ENCODE peak calls at places on chromosome 20, in four cellular contexts. R is PC-9, U is Karpas-422, O is hepatocyte. P is an unnamed sample. For H3K4me1 and H4K20me1, the result is how much of the 10 kb centered on the place peaks cover.

GRCh38 chr20:7841967-7842301 is 98.3 kb downstream of the HAO1 start:
- DNase-seq in R (no peak), U (no peak), O (peak), P (peak)

GRCh38 chr20:23622839-23623343 is 14.9 kb downstream of the CST3 start:
- DNase-seq in O (peak), U (no peak), R (peak), P (peak)

GRCh38 chr20:54184920-54185626 is 11.3 kb upstream of the CYP24A1 start:
- DNase-seq in O (no peak), R (no peak), U (no peak), P (no peak)

GRCh38 chr20:52001999-52002666 is 189.4 kb downstream of the ZFP64 start:
- DNase-seq in O (peak), U (no peak), R (peak), P (no peak)

GRCh38 chr20:25269833-25270170 is 21.9 kb downstream of the PYGB start:
- DNase-seq in O (no peak), U (no peak), R (no peak), P (peak)

GRCh38 chr20:52267418-52267817 is 75.8 kb upstream of the ZFP64 start:
- DNase-seq in U (no peak), O (no peak), R (no peak), P (no peak)

GRCh38 chr20:52746190-52746589 is 226.0 kb upstream of the TSHZ2 start:
- DNase-seq in O (no peak), U (no peak), R (no peak), P (no peak)

GRCh38 chr20:24118781-24119175 is 130.2 kb upstream of the GGTLC1 start:
- DNase-seq in O (no peak), U (no peak), R (peak), P (no peak)

GRCh38 chr20:24662756-24663399 is 193.4 kb downstream of the SYNDIG1 start:
- DNase-seq in O (no peak), U (no peak), R (no peak), P (peak)

GRCh38 chr20:16526433-16527380 is 46.5 kb downstream of the KIF16B start:
- DNase-seq in R (no peak), O (no peak), U (no peak), P (no peak)

GRCh38 chr20:21266191-21266536 is 37.0 kb upstream of the XRN2 start:
- DNase-seq in U (no peak), R (no peak), O (no peak), P (no peak)

GRCh38 chr20:38293490-38294333 is 10.2 kb upstream of the BPI start:
- DNase-seq in R (no peak), U (no peak), O (no peak), P (peak)

GRCh38 chr20:8355453-8355852 is 223.4 kb downstream of the PLCB1 start:
- DNase-seq in U (no peak), O (no peak), R (no peak), P (no peak)

GRCh38 chr20:54766483-54766882 is 291.1 kb downstream of the DOK5 start:
- DNase-seq in O (no peak), U (no peak), R (no peak), P (no peak)

GRCh38 chr20:38181207-38181693 is 16.2 kb upstream of the TGM2 start:
- DNase-seq in R (peak), U (no peak), O (no peak), P (no peak)

GRCh38 chr20:57150559-57150958 is 115.9 kb downstream of the BMP7 start:
- DNase-seq in R (no peak), U (no peak), O (no peak), P (no peak)

GRCh38 chr20:3864518-3864917 is 17.9 kb downstream of the MAVS start:
- DNase-seq in U (no peak), R (no peak), O (no peak), P (peak)

GRCh38 chr20:29497261-29497671 is 1760.2 kb upstream of the DEFB115 start:
- DNase-seq in R (peak), U (no peak), O (no peak), P (peak)

GRCh38 chr20:11982958-11983470 is 65.3 kb downstream of the BTBD3 start:
- DNase-seq in O (no peak), U (no peak), R (no peak), P (no peak)

GRCh38 chr20:11447371-11448100 is 470.2 kb upstream of the BTBD3 start:
- DNase-seq in R (no peak), O (no peak), U (no peak), P (no peak)

GRCh38 chr20:6164421-6165341 is 41.9 kb upstream of the FERMT1 start:
- DNase-seq in R (peak), O (no peak), U (no peak), P (no peak)

GRCh38 chr20:34715384-34715783 is 11.2 kb downstream of the TP53INP2 start:
- DNase-seq in U (no peak), R (no peak), O (no peak), P (no peak)

DNA sequence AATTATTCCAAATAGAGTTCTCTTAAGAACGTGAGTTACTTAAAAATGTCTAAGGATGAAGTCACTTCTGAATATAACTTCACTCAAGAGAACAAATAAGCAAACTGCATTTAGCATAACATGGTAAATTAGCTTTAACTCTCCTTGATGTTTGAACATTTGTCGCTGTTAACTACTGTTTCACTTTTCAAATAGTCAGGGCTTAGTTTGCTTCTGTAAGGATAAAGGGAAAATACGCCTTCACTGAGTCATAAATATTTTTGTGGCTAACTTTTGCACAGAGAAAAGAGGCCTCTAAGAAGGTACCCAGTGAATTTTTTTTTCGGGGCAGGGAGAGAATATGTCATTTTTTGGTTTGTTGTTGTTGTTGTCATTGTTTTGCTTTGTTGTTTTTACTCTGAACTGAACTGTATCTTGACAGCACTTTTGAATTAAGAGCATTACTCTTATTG is 8.1 kb downstream of the PTPN1 start:
- DNase-seq in O (no peak), U (no peak), R (no peak), P (no peak)
- H3K4me2 ChIP-seq in O (peak), U (no peak), R (no peak), P (peak)

GRCh38 chr20:1391640-1392442 is 1.0 kb downstream of the FKBP1A start:
- DNase-seq in U (peak), O (peak), R (no peak), P (peak)

GRCh38 chr20:1392693-1393506 is at the start of gene FKBP1A:
- DNase-seq in O (peak), R (peak), U (peak), P (peak)

GRCh38 chr20:1393507-1393882 is 641 bp upstream of the FKBP1A start:
- DNase-seq in U (no peak), R (no peak), O (no peak), P (no peak)

GRCh38 chr20:1390552-1391403 is 2.1 kb downstream of the FKBP1A start:
- DNase-seq in U (peak), R (no peak), O (no peak), P (no peak)

GRCh38 chr20:1392443-1392692 is 486 bp downstream of the FKBP1A start:
- DNase-seq in O (no peak), R (no peak), U (peak), P (no peak)
- H3K4me1 ChIP-seq in O (under half), R (half or more), U (under half), P (under half)

GRCh38 chr20:62150236-62150575 is 6.6 kb downstream of the SS18L1 start:
- DNase-seq in U (no peak), R (no peak), O (no peak), P (peak)

GRCh38 chr20:62148908-62149314 is 5.3 kb downstream of the SS18L1 start:
- DNase-seq in O (no peak), U (no peak), R (no peak), P (peak)

GRCh38 chr20:62151835-62152364 is 8.3 kb downstream of the SS18L1 start:
- DNase-seq in O (no peak), R (no peak), U (no peak), P (peak)

GRCh38 chr20:62149532-62150235 is 6.1 kb downstream of the SS18L1 start:
- DNase-seq in O (no peak), U (no peak), R (no peak), P (peak)

GRCh38 chr20:62151225-62151624 is 7.7 kb downstream of the SS18L1 start:
- DNase-seq in U (no peak), R (no peak), O (no peak), P (peak)
- H4K20me1 ChIP-seq in U (half or more), R (half or more), O (half or more), P (half or more)

DNA sequence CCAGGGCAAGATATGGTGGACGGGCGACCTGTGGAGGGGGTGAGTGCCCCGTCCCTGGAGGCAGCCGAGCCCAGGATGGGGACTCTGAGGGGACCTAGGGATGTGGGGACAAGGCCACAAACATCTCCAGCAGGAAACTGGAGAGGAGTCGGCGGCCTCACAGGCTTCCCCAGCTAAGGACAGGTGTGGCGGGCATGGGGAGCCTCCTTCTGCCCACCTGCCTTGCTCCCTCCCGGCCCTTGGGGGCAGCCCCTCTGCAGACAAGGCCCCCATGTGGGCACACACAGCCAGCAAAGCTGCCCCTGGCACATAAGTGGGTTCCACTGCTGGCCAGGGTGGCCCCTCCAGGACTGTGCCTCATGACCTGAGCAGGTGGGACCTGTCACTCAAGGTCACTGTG is 4.6 kb downstream of the CHRNA4 start:
- DNase-seq in U (no peak), R (no peak), O (no peak), P (no peak)
- H3K4me2 ChIP-seq in U (no peak), R (no peak), O (no peak), P (no peak)

DNA sequence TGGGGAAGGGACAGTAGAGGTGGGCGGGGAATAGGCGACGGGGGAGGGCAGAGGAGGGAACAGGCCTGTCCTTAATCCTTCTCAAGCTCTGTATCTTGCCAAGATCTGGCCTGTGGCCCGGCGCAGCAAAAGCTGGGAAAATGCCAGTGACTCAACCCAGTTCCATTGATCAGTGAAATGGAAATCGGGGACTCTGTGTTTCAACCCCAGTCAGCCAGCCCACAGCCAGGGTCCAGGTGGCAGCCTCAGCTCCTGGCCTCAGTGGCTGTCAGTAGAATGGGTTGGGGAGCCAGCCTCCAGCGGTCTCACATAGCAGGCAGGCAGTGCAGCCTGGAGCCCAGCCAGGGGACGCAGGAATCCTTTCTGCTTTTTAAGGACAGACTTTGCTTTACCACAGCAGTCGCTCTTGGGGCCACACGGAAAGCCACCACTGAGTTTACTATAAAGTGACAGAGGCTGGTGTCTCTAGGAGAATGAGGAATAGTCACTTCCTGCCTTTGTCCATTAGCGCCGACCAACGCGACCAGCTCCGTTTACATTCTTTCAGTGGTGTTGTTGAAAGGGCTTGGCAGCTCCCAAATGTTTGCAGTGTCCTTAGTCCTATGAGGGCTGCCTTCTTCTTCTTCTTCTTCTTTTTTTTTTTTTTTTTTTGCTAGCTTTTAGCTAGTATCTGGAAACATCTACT is 128.1 kb downstream of the RIN2 start:
- DNase-seq in U (no peak), R (peak), O (peak), P (no peak)
- H3K4me1 ChIP-seq in U (under half), R (half or more), O (half or more), P (under half)

DNA sequence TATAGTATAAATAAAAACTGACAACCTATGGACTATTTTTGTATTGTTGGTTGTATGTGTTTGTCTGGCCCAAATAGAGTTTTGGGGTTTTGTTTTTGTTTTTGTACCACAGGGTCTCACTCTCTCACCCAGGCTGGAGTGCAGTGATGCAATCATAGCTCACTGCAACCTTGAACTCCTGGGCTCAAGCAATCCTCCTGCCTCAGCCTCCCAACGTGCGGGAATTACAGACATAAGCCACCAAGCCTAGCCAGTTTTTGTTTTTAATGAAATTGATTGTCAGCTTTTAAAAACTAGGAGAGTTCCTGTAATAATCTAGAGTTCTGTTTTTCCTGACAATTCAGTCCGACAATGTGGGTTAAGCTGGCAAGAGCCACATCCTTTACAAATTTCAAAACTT is 98.7 kb downstream of the ZMYND8 start:
- DNase-seq in O (no peak), R (no peak), U (no peak), P (no peak)
- H4K20me1 ChIP-seq in O (under half), R (half or more), U (under half), P (under half)

GRCh38 chr20:2516399-2516798 is 7.7 kb upstream of the ZNF343 start:
- DNase-seq in U (no peak), O (no peak), R (peak), P (no peak)
- H3K4me2 ChIP-seq in U (no peak), O (no peak), R (no peak), P (no peak)

DNA sequence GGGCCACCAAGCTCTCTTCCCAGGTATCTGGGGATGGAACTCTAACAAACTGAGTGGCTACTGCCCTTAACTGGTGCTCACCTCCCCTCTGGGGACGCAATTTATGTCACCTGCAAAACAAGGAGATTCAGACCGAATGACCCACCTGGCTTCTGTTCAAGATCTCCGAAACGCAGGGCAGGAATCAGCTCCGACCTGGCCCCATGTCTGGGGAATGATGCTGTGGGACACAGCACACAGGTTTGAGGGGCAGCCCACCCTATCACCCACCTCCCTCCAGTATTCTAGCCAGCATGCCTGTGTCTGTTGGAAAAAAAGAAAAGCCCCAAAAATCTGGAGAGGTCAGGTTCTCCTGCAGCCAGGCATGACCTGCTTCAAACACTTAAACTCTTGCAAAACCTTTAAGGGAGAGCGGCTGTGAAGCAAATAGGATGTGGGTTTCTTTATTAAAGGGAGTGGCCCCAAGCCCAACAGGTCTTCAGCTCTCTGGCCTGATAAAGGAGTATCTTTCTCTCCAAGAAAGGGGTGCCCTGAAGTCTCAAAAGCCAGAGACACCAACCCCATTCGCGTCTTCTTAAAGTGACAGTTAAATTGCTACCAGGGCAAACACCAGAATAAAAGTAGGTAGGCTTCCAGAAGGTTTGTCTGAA is 6.4 kb downstream of the PREX1 start:
- DNase-seq in O (no peak), U (no peak), R (no peak), P (no peak)
- H3K4me1 ChIP-seq in O (under half), U (under half), R (under half), P (under half)

GRCh38 chr20:44956410-44956809 is 3.8 kb downstream of the TOMM34 start:
- DNase-seq in O (peak), U (no peak), R (no peak), P (no peak)

GRCh38 chr20:44954198-44954597 is 6.0 kb downstream of the TOMM34 start:
- DNase-seq in U (no peak), O (no peak), R (no peak), P (no peak)

GRCh38 chr20:44955270-44955669 is 4.9 kb downstream of the TOMM34 start:
- DNase-seq in U (no peak), R (no peak), O (no peak), P (no peak)

GRCh38 chr20:44950368-44950767 is 9.8 kb downstream of the TOMM34 start:
- DNase-seq in U (no peak), R (no peak), O (no peak), P (no peak)

GRCh38 chr20:44952731-44953130 is 7.5 kb downstream of the TOMM34 start:
- DNase-seq in O (no peak), R (no peak), U (no peak), P (no peak)
- H4K20me1 ChIP-seq in O (under half), R (under half), U (under half), P (under half)